ENCODE peak calls at places on chromosomes 11 and 22, in five cellular contexts. K is gastrocnemius medialis, A is progenitor cell of endocrine pancreas, W is glutamatergic neuron, O is Peyer's patch. D is an unnamed sample.

GRCh38 chr22:42056757-42057511 is 13.7 kb downstream of the NAGA start:
- DNase-seq in O (no peak), W (no peak), K (no peak), A (no peak), D (no peak)

GRCh38 chr11:96102664-96103068 is 178.8 kb upstream of the MTMR2 start:
- DNase-seq in K (no peak), W (no peak), A (no peak), O (no peak), D (no peak)

GRCh38 chr11:79025622-79026021 is 415.2 kb downstream of the TENM4 start:
- DNase-seq in K (no peak), W (no peak), A (no peak), O (no peak), D (no peak)

GRCh38 chr11:95088946-95089619 is 563 bp upstream of the ENDOD1 start:
- DNase-seq in W (no peak), K (no peak), O (peak; percentile 51), A (no peak), D (no peak)

GRCh38 chr11:15941206-15941770 is 415.1 kb downstream of the SOX6 start:
- DNase-seq in O (no peak), W (peak; percentile 73), K (no peak), A (peak; percentile 44), D (no peak)

GRCh38 chr22:41481131-41481830 is 12.4 kb downstream of the ACO2 start:
- DNase-seq in O (no peak), A (no peak), W (no peak), K (peak; percentile 81), D (no peak)

GRCh38 chr11:70251583-70252285 is 18.8 kb upstream of the PPFIA1 start:
- DNase-seq in W (peak; percentile 27), K (no peak), A (no peak), O (no peak), D (no peak)

GRCh38 chr11:33476945-33477584 is 219.9 kb downstream of the HIPK3 start:
- DNase-seq in W (no peak), O (no peak), K (no peak), A (no peak), D (no peak)

GRCh38 chr11:119696378-119697157 is 32.4 kb downstream of the NECTIN1 start:
- DNase-seq in O (no peak), K (no peak), W (no peak), A (no peak), D (no peak)

GRCh38 chr22:45878051-45878764 is 98.8 kb downstream of the WNT7B start:
- DNase-seq in K (no peak), A (peak; percentile 8), O (no peak), W (no peak), D (peak; percentile 28)

GRCh38 chr11:69245041-69245440 is 48.9 kb upstream of the MYEOV start:
- DNase-seq in O (no peak), K (no peak), A (no peak), W (no peak), D (no peak)

GRCh38 chr11:124875401-124875800 is 10.2 kb downstream of the ROBO3 start:
- DNase-seq in A (no peak), W (no peak), O (no peak), K (no peak), D (no peak)

GRCh38 chr11:19218801-19219460 is 17.1 kb upstream of the CSRP3 start:
- DNase-seq in A (no peak), O (no peak), W (no peak), K (peak; percentile 80), D (no peak)

GRCh38 chr22:21984793-21985192 is 2.2 kb upstream of the TOP3B start:
- DNase-seq in A (no peak), O (no peak), W (peak; percentile 73), K (no peak), D (no peak)

GRCh38 chr11:131370901-131371790 is 731 bp downstream of the NTM start:
- DNase-seq in K (no peak), A (no peak), O (no peak), W (no peak), D (no peak)

GRCh38 chr22:44372611-44373010 is 59.9 kb upstream of the SHISAL1 start:
- DNase-seq in O (no peak), K (no peak), A (no peak), W (peak; percentile 1), D (no peak)

GRCh38 chr22:29078036-29078868 is 5.4 kb downstream of the KREMEN1 start:
- DNase-seq in W (no peak), A (no peak), O (no peak), K (no peak), D (no peak)

GRCh38 chr22:44721206-44721605 is 19.2 kb downstream of the PRR5 start:
- DNase-seq in A (no peak), O (no peak), W (no peak), K (no peak), D (no peak)

GRCh38 chr11:33015621-33016551 is at the start of gene DEPDC7:
- DNase-seq in A (peak; percentile 74), W (peak; percentile 95), O (peak; percentile 64), K (peak; percentile 74), D (peak; percentile 92)

GRCh38 chr11:123439616-123440015 is 9.5 kb downstream of the GRAMD1B start:
- DNase-seq in K (no peak), O (no peak), A (no peak), W (no peak), D (no peak)

GRCh38 chr22:17300926-17301325 is 68.3 kb upstream of the CECR2 start:
- DNase-seq in W (no peak), A (no peak), K (no peak), O (no peak), D (no peak)

GRCh38 chr11:110903830-110904229 is 191.6 kb upstream of the ARHGAP20 start:
- DNase-seq in W (no peak), A (no peak), O (no peak), K (no peak), D (no peak)

GRCh38 chr11:107705027-107705426 is 6.8 kb downstream of the SLN start:
- DNase-seq in K (peak; percentile 74), O (no peak), A (no peak), W (no peak), D (no peak)

GRCh38 chr11:66115638-66116410 is 45.8 kb downstream of the PACS1 start:
- DNase-seq in W (no peak), A (no peak), K (no peak), O (no peak), D (no peak)

GRCh38 chr11:131063638-131064037 is 147.4 kb upstream of the SNX19 start:
- DNase-seq in W (no peak), O (no peak), K (no peak), A (no peak), D (no peak)

GRCh38 chr11:27420217-27420616 is 52.4 kb downstream of the LGR4 start:
- DNase-seq in A (no peak), W (no peak), K (no peak), O (no peak), D (no peak)

GRCh38 chr11:67389477-67389876 is 2.3 kb upstream of the RAD9A start:
- DNase-seq in O (peak; percentile 67), K (no peak), W (peak; percentile 80), A (peak; percentile 67), D (no peak)

DNA sequence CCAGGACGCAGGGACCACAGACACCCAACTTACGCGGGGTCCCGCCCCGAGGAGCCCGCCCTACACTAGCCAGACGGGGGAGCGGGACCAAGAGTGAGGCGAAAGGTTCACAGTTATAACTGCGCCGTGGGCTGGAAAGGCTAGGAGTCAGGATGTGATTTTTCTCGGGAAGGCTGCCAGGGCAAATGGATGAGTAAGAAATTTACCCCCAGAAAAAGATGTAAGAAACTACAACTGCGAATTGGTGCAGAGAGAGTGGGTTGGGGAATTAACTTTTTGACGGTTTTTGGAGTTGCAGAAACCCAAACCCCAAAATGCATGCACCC is 1.3 kb downstream of the TSPAN18 start:
- DNase-seq in K (no peak), A (no peak), W (no peak), O (no peak), D (no peak)
- TF ChIP-seq CTCF in K (no peak), A (no peak), W (peak; percentile 57), O (no peak), D (no peak)

GRCh38 chr11:75399344-75400109 is at the start of gene RPS3:
- DNase-seq in A (peak; percentile 83), K (peak; percentile 87), O (peak; percentile 95), W (peak; percentile 92), D (peak; percentile 73)
- TF ChIP-seq CTCF in A (peak; percentile 37), K (no peak), O (no peak), W (no peak), D (no peak)

GRCh38 chr22:49607821-49608220 is 219.9 kb downstream of the BRD1 start:
- DNase-seq in W (no peak), K (no peak), O (no peak), A (no peak), D (no peak)

GRCh38 chr22:49602481-49602880 is 225.2 kb downstream of the BRD1 start:
- DNase-seq in W (no peak), K (no peak), O (no peak), A (no peak), D (no peak)

GRCh38 chr22:49603016-49603415 is 224.7 kb downstream of the BRD1 start:
- DNase-seq in O (no peak), A (no peak), W (no peak), K (no peak), D (no peak)

GRCh38 chr22:49606562-49606961 is 221.1 kb downstream of the BRD1 start:
- DNase-seq in K (no peak), W (no peak), A (no peak), O (no peak), D (no peak)

GRCh38 chr22:49604732-49605302 is 222.9 kb downstream of the BRD1 start:
- DNase-seq in A (no peak), O (no peak), K (no peak), W (no peak), D (no peak)
- TF ChIP-seq CTCF in A (no peak), O (no peak), K (no peak), W (no peak), D (no peak)

DNA sequence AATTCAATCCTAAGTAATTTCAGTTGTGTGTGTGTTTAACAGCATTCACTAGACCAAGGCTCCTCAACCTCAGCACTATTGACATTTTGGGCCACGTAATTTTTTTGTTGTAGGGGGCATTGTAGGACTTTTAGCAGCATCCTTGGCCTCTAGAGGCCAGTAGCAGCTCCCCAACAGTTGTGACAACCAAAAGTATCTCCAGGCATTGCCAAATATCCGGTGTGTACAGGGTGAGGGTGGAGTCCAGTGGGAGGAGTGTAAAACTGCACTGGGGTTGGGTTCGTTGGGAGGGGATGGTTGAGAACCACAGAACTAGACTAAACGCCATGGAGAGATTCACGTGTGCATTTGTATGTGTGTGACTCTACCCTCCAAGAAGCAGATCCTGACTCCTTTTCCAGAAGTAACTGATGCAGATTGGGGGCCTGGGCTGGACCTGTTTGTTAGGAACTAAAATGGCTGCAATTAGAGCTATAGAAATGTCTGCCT is 5.9 kb upstream of the PHF21A start:
- DNase-seq in O (no peak), K (no peak), A (no peak), W (no peak), D (no peak)
- TF ChIP-seq CTCF in O (no peak), K (no peak), A (no peak), W (no peak), D (no peak)

GRCh38 chr11:2835768-2836150 is 49.8 kb downstream of the CDKN1C start:
- DNase-seq in O (no peak), K (no peak), A (no peak), W (no peak), D (no peak)

GRCh38 chr11:2833938-2834892 is 51.4 kb downstream of the CDKN1C start:
- DNase-seq in A (no peak), W (no peak), O (no peak), K (no peak), D (no peak)

GRCh38 chr11:2836335-2837095 is 49.1 kb downstream of the CDKN1C start:
- DNase-seq in K (no peak), O (no peak), W (no peak), A (no peak), D (no peak)

GRCh38 chr11:2833051-2833937 is 52.3 kb downstream of the CDKN1C start:
- DNase-seq in K (no peak), O (no peak), W (no peak), A (no peak), D (no peak)

GRCh38 chr11:2834893-2835767 is 50.4 kb downstream of the CDKN1C start:
- DNase-seq in W (no peak), K (no peak), A (no peak), O (no peak), D (no peak)
- TF ChIP-seq CTCF in W (no peak), K (no peak), A (no peak), O (no peak), D (no peak)

D was measured in D721Med.